ENCODE peak calls at places on chromosome 13, in nine cellular contexts. B is colonic mucosa, G is endothelial cell of umbilical vein, A is WERI-Rb-1, K is ascending aorta, J is RWPE1, W is tibial artery, Y is heart left ventricle, X is cardiac muscle cell. F is an unnamed sample.

GRCh38 chr13:109401307-109401706 is 385.1 kb downstream of the IRS2 start:
- DNase-seq in B (no peak), G (no peak), A (no peak), K (no peak), J (no peak), W (no peak), Y (no peak), X (no peak), F (no peak)

GRCh38 chr13:76856141-76856571 is 30.0 kb downstream of the KCTD12 start:
- DNase-seq in B (no peak), G (no peak), A (no peak), K (no peak), J (peak; percentile 48), W (no peak), Y (no peak), X (no peak), F (peak; percentile 99)

GRCh38 chr13:63299995-63300394 is 1884.3 kb upstream of the PCDH20 start:
- DNase-seq in B (no peak), G (no peak), A (no peak), K (no peak), J (no peak), W (no peak), Y (no peak), X (no peak), F (no peak)

GRCh38 chr13:80931118-80931517 is 590.2 kb upstream of the SPRY2 start:
- DNase-seq in B (no peak), G (no peak), A (no peak), K (no peak), J (no peak), W (no peak), Y (no peak), X (no peak), F (no peak)

GRCh38 chr13:80337011-80337688 is 3.8 kb downstream of the SPRY2 start:
- DNase-seq in B (peak; percentile 35), G (no peak), A (no peak), K (no peak), J (no peak), W (no peak), Y (peak; percentile 30), X (no peak), F (no peak)

GRCh38 chr13:94390881-94391280 is 88.6 kb downstream of the DCT start:
- DNase-seq in B (no peak), G (no peak), A (no peak), K (no peak), J (no peak), W (no peak), Y (no peak), X (no peak), F (no peak)

GRCh38 chr13:35672611-35673010 is 196.1 kb upstream of the MAB21L1 start:
- DNase-seq in B (no peak), G (no peak), A (peak; percentile 70), K (no peak), J (no peak), W (no peak), Y (no peak), X (no peak), F (no peak)

GRCh38 chr13:81377926-81378325 is 1037.0 kb upstream of the SPRY2 start:
- DNase-seq in B (no peak), G (no peak), A (no peak), K (no peak), J (no peak), W (no peak), Y (no peak), X (no peak), F (no peak)

GRCh38 chr13:19818223-19818842 is 35.6 kb upstream of the PSPC1 start:
- DNase-seq in B (peak; percentile 42), G (peak; percentile 37), A (peak; percentile 92), K (no peak), J (no peak), W (no peak), Y (peak; percentile 33), X (peak; percentile 75), F (no peak)

GRCh38 chr13:19822673-19823072 is 39.9 kb upstream of the PSPC1 start:
- DNase-seq in B (no peak), G (no peak), A (no peak), K (no peak), J (no peak), W (no peak), Y (no peak), X (no peak), F (no peak)

GRCh38 chr13:19817106-19817505 is 34.4 kb upstream of the PSPC1 start:
- DNase-seq in B (no peak), G (no peak), A (no peak), K (no peak), J (no peak), W (no peak), Y (no peak), X (no peak), F (no peak)

DNA sequence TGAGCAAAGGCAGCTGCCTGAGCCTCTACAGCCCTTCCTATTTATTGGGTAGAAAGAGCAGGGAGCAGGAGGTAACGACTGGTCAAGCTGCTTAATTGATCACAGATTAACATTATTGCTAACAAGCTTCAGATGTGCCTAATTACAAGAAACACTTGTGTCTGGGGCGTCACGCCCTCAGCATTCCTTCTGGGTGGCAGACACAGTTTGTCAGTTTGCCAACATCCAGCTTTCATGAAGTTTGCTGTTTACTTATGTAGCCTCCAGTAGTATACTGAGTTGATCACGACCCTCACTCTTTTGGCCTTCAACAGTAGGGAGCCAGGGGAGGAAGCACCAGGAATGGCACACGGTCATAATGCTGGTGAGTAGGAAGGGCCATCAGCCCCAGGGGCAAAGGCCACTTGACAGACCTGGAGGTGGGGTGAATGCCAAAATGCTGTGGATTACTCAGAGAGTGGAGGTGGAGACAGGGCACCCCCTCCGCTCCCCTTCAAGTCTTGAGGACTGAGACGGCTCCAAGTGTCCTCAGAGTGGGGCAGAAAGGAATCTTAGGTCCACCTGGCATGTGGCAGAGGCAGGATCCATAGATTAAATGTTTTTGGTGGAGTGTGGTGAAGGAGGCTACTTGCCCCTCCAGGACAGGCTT is 34.9 kb upstream of the PSPC1 start:
- DNase-seq in B (no peak), G (no peak), A (no peak), K (no peak), J (no peak), W (no peak), Y (no peak), X (no peak), F (no peak)
- H3K27ac ChIP-seq in B (no peak overlapping the region), G (no peak overlapping the region), A (no peak overlapping the region), K (no peak overlapping the region), J (no peak overlapping the region), W (no peak overlapping the region), Y (no peak overlapping the region), X (no peak overlapping the region), F (no peak overlapping the region)

DNA sequence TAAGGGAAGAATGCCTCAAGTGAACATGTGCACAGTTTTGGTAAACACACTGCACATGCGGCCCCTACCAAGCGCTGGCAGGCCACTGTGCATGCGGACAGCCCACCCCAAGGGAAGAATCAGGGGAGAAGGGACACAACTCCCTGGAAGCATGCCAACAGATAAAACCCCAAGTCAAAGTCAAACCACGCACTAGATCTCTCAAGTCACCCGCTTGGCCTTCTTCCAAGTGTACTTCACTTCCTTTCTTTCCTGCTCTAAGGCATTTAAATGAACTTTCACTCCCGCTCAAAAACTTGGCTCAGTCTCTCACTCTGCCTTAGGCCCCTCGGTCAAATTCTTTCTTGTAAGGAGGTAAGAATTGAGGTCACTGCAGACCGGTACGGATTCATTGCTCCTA is 4.6 kb upstream of the RFXAP start:
- DNase-seq in B (peak; percentile 27), G (peak; percentile 30), A (no peak), K (no peak), J (no peak), W (no peak), Y (no peak), X (peak; percentile 21), F (no peak)
- H3K27ac ChIP-seq in B (no peak overlapping the region), G (no peak overlapping the region), A (no peak overlapping the region), K (no peak overlapping the region), J (no peak overlapping the region), W (no peak overlapping the region), Y (no peak overlapping the region), X (no peak overlapping the region), F (no peak overlapping the region)

GRCh38 chr13:98510156-98510509 is 66.8 kb downstream of the STK24 start:
- DNase-seq in B (no peak), G (no peak), A (no peak), K (no peak), J (no peak), W (no peak), Y (no peak), X (no peak), F (no peak)

GRCh38 chr13:98509271-98510155 is 67.4 kb downstream of the STK24 start:
- DNase-seq in B (peak; percentile 78), G (peak; percentile 95), A (no peak), K (peak; percentile 33), J (peak; percentile 80), W (peak; percentile 86), Y (peak; percentile 74), X (no peak), F (peak; percentile 70)

GRCh38 chr13:98507060-98507797 is 69.7 kb downstream of the STK24 start:
- DNase-seq in B (peak; percentile 69), G (peak; percentile 97), A (no peak), K (no peak), J (no peak), W (peak; percentile 68), Y (peak; percentile 74), X (peak; percentile 86), F (no peak)

GRCh38 chr13:98506343-98507059 is 70.4 kb downstream of the STK24 start:
- DNase-seq in B (no peak), G (no peak), A (no peak), K (no peak), J (no peak), W (no peak), Y (no peak), X (no peak), F (no peak)

DNA sequence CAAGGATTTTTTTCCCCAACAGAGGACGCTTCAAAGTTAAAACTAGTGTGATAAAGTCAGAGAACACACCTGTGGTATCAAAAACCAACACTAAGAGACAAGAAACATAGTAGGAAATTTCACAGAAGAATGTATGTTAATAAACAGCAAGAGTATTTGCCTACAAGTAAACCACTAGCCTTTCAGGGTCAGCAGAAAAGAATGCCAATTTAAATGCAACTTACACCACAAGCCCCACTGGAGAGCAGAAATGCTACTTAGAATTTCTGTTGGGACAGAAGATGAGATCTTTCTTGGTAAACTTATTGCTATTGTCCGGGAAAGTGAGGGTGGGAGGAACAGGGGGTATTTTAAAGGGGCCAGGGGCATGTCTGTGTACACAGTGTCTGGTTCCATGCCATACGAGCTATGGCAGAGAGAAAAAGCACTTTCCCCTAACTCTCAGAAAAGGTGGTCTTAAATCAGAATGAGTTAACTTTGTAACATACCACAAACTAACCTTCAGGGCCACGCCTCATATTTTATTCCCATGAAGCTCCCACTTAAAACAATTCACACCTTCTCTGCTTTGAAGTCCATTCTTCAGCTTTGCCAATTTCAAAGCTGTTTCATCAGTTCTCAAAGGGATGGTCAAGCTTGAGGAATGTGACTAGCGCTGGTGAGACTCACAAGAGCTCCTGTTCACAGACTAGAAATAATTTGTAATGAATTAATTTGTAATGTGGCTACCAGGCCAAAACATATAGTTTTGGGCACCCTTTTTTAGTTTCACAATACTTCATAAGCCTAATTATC is 68.4 kb downstream of the STK24 start:
- DNase-seq in B (no peak), G (no peak), A (no peak), K (no peak), J (peak; percentile 36), W (no peak), Y (no peak), X (no peak), F (no peak)
- H3K27ac ChIP-seq in B (peak overlapping the region; percentile 60), G (peak overlapping the region; percentile 95), A (no peak overlapping the region), K (peak overlapping the region; percentile 71), J (no peak overlapping the region), W (peak overlapping the region; percentile 66), Y (peak overlapping the region; percentile 80), X (peak overlapping the region; percentile 93), F (peak overlapping the region; percentile 97)

DNA sequence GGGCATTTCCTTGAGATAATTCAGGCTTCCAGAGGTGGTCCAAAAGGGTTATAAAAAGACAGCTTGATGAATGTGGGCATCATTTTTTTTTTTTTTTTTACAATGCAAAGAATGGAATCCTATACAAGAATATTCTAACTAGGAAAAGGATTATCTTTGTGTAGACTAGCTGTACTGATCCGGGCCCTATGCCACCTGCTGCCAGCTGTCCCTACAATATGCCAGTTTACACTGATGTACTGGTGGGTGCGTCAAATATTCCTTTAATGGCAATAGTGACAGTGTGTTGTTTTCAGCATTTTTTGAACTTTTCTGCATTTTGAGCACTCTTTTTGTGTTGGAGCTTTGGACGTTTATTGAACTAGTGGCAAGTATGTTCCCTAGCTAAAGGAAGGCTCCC is 31.6 kb upstream of the CBY2 start:
- DNase-seq in B (no peak), G (no peak), A (no peak), K (no peak), J (no peak), W (no peak), Y (no peak), X (no peak), F (no peak)
- H3K27ac ChIP-seq in B (no peak overlapping the region), G (no peak overlapping the region), A (no peak overlapping the region), K (no peak overlapping the region), J (no peak overlapping the region), W (no peak overlapping the region), Y (no peak overlapping the region), X (no peak overlapping the region), F (no peak overlapping the region)

F was measured in epithelial cell of prostate.